ENCODE peak calls at places on chromosomes 3 and 15, in nine cellular contexts. C, G, D, H, X, P, U, S and T are unnamed samples.

GRCh38 chr3:52435246-52436101 is 9.4 kb downstream of the SEMA3G start:
- DNase-seq in C (no peak), P (no peak), X (no peak), D (no peak), S (no peak), H (no peak), U (no peak), G (peak), T (no peak)

GRCh38 chr3:36606871-36607765 is 157.2 kb downstream of the DCLK3 start:
- DNase-seq in G (no peak), C (no peak), S (no peak), D (no peak), X (no peak), U (no peak), P (no peak), H (no peak), T (no peak)

GRCh38 chr3:160720123-160720746 is 35.8 kb upstream of the PPM1L start:
- DNase-seq in P (peak), H (peak), X (no peak), C (no peak), D (no peak), U (no peak), S (no peak), G (no peak), T (no peak)

GRCh38 chr3:145094355-145094941 is 1066.5 kb downstream of the PLOD2 start:
- DNase-seq in G (no peak), H (peak), U (no peak), S (peak), X (peak), P (peak), C (no peak), D (no peak), T (no peak)

GRCh38 chr3:56831572-56831971 is 29.8 kb upstream of the ARHGEF3 start:
- DNase-seq in X (no peak), H (no peak), G (no peak), U (no peak), D (no peak), C (no peak), S (no peak), P (no peak), T (no peak)

GRCh38 chr3:88000853-88001252 is 58.0 kb downstream of the CGGBP1 start:
- DNase-seq in X (peak), D (peak), S (no peak), U (no peak), P (peak), H (no peak), G (no peak), C (no peak), T (no peak)

GRCh38 chr3:45890405-45890804 is 4.1 kb downstream of the CCR9 start:
- DNase-seq in U (no peak), C (no peak), G (no peak), D (no peak), H (no peak), S (no peak), X (no peak), P (peak), T (no peak)

GRCh38 chr15:39756806-39757522 is 25.7 kb downstream of the FSIP1 start:
- DNase-seq in H (no peak), C (peak), X (peak), S (peak), D (peak), G (no peak), U (no peak), P (peak), T (no peak)

GRCh38 chr3:184727357-184728060 is 15.6 kb upstream of the MAGEF1 start:
- DNase-seq in C (peak), P (peak), S (peak), X (peak), H (peak), U (no peak), G (peak), D (peak), T (peak)

GRCh38 chr3:76199382-76199781 is 414.0 kb upstream of the ZNF717 start:
- DNase-seq in D (no peak), C (no peak), U (no peak), H (no peak), X (no peak), P (no peak), S (no peak), G (no peak), T (no peak)

GRCh38 chr3:55718475-55718874 is 231.4 kb upstream of the WNT5A start:
- DNase-seq in G (no peak), X (peak), H (no peak), D (no peak), S (peak), C (no peak), U (no peak), P (no peak), T (no peak)

GRCh38 chr3:141498592-141499223 is 11.9 kb downstream of the RASA2 start:
- DNase-seq in H (peak), S (no peak), G (no peak), X (peak), P (no peak), C (no peak), D (no peak), U (peak), T (no peak)

GRCh38 chr3:119069725-119070124 is 35.1 kb upstream of the IGSF11 start:
- DNase-seq in D (no peak), P (no peak), H (no peak), G (no peak), X (no peak), C (no peak), S (no peak), U (no peak), T (no peak)

GRCh38 chr15:66075947-66076346 is 177.6 kb downstream of the MEGF11 start:
- DNase-seq in U (no peak), S (no peak), P (no peak), X (no peak), D (no peak), G (no peak), C (no peak), H (no peak), T (no peak)

GRCh38 chr15:47750030-47750739 is 32.9 kb downstream of the SEMA6D start:
- DNase-seq in P (no peak), U (no peak), D (no peak), H (no peak), S (peak), X (peak), G (no peak), C (no peak), T (no peak)

GRCh38 chr15:64892850-64893403 is 18.8 kb upstream of the ANKDD1A start:
- DNase-seq in H (no peak), X (no peak), G (no peak), P (no peak), U (peak), C (no peak), S (no peak), D (no peak), T (no peak)

GRCh38 chr3:19891740-19892139 is 42.3 kb downstream of the EFHB start:
- DNase-seq in C (no peak), D (no peak), G (no peak), P (no peak), H (no peak), S (peak), U (no peak), X (no peak), T (no peak)

GRCh38 chr15:65368300-65368617 is 9.5 kb downstream of the IGDCC3 start:
- DNase-seq in S (no peak), U (no peak), G (no peak), H (no peak), P (no peak), D (peak), X (peak), C (no peak), T (no peak)

GRCh38 chr15:96170616-96171270 is 159.8 kb upstream of the NR2F2 start:
- DNase-seq in G (no peak), U (no peak), S (no peak), X (no peak), D (no peak), P (peak), C (no peak), H (no peak), T (no peak)

GRCh38 chr3:120264963-120265362 is 20.1 kb downstream of the GPR156 start:
- DNase-seq in G (no peak), X (no peak), C (no peak), P (no peak), U (no peak), S (no peak), D (no peak), H (no peak), T (no peak)

GRCh38 chr3:170179444-170179843 is 2.1 kb downstream of the PHC3 start:
- DNase-seq in G (no peak), P (no peak), U (no peak), X (no peak), S (no peak), D (no peak), C (no peak), H (no peak), T (no peak)

GRCh38 chr15:57440799-57441198 is 64.5 kb downstream of the CGNL1 start:
- DNase-seq in D (no peak), X (peak), C (no peak), U (no peak), G (no peak), S (peak), H (no peak), P (no peak), T (no peak)

GRCh38 chr3:15081960-15082664 is 16.8 kb downstream of the RBSN start:
- DNase-seq in P (no peak), S (peak), H (no peak), X (peak), C (no peak), U (no peak), G (no peak), D (no peak), T (no peak)

GRCh38 chr3:15079083-15079482 is 14.0 kb upstream of the MRPS25 start:
- DNase-seq in X (no peak), U (no peak), S (no peak), G (no peak), C (no peak), D (no peak), P (no peak), H (no peak), T (no peak)

GRCh38 chr3:15086263-15086662 is 12.7 kb downstream of the RBSN start:
- DNase-seq in C (no peak), H (no peak), S (no peak), D (no peak), X (no peak), G (no peak), P (no peak), U (no peak), T (no peak)

GRCh38 chr3:15086699-15087098 is 12.2 kb downstream of the RBSN start:
- DNase-seq in C (no peak), G (no peak), H (no peak), P (no peak), S (no peak), D (no peak), U (no peak), X (no peak), T (no peak)

DNA sequence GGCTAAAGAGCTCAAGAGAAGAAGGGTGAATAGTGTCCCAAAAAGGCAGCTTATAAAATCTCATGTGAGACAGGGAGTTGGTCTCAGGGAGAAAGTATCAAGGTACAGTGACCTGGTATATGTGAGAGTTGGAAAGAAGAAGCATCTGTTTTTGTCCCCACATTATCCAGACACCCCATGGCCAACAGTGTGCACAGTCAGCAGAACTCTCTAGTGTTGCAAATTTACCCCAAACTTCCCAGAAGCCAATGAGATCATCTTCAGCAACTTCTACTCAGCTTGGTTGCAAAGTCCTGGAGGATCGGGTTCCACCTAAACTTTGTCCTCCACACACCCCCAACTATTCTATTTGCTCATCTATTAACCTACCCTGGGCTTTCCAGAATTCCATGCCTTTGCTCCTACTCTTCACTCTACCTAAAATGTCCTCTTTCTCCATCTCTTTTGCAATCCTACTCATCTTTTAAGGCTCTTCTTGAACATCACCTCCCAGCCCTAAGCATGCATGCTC is 15.7 kb downstream of the RBSN start:
- DNase-seq in X (no peak), U (no peak), G (no peak), S (no peak), H (no peak), D (no peak), C (no peak), P (no peak), T (no peak)
- TF ChIP-seq CTCF in X (no peak), U (no peak), G (no peak), S (no peak), H (no peak), D (no peak), C (no peak), P (no peak), T (no peak)

GRCh38 chr3:71752911-71753715 is 542 bp upstream of the GPR27 start:
- DNase-seq in C (no peak), X (no peak), D (peak), H (no peak), U (no peak), G (no peak), P (no peak), S (no peak), T (no peak)
- TF ChIP-seq CTCF in C (no peak), X (no peak), D (no peak), H (no peak), U (no peak), G (no peak), P (no peak), S (no peak), T (no peak)

GRCh38 chr15:50138391-50138790 is 19.4 kb upstream of the ATP8B4 start:
- DNase-seq in S (peak), C (no peak), X (peak), D (no peak), P (no peak), U (no peak), H (no peak), G (no peak), T (no peak)
- TF ChIP-seq CTCF in S (peak), C (peak), X (no peak), D (no peak), P (no peak), U (peak), H (no peak), G (no peak), T (no peak)

GRCh38 chr3:44764248-44764647 is 2.7 kb downstream of the KIF15 start:
- DNase-seq in P (no peak), C (no peak), G (no peak), U (no peak), S (no peak), X (no peak), D (no peak), H (no peak), T (no peak)

GRCh38 chr3:44762690-44763089 is 1.1 kb downstream of the KIF15 start:
- DNase-seq in P (no peak), D (no peak), C (no peak), X (no peak), H (no peak), S (no peak), G (no peak), U (no peak), T (no peak)

GRCh38 chr3:44762170-44762677 is 630 bp downstream of the KIF15 start:
- DNase-seq in C (peak), P (no peak), H (no peak), D (no peak), G (no peak), X (peak), U (no peak), S (peak), T (no peak)

GRCh38 chr3:44761347-44762169 is at the start of the genes KIAA1143 and KIF15:
- DNase-seq in X (peak), H (peak), S (peak), D (peak), G (peak), P (peak), C (peak), U (peak), T (peak)
- TF ChIP-seq CTCF in X (no peak), H (peak), S (no peak), D (no peak), G (no peak), P (no peak), C (peak), U (peak), T (no peak)

DNA sequence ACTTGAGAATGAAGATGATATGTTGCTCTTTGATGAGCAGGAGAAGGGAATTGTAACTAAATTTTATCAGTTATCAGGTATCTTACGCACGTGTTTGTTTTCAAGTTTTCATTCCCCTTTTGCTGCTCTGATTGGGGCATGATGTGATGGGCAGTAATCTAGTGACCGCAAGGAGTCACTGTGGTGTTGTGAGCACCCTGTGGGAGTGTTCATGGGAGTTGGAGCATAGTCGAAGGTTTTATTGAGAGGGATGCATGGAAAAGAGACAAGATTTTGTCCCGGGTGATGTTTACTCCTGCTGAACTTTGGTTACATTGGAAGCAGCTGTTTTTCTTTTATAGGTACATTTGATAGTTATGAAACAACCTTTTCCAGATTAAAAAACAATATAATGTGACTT is 2.1 kb downstream of the FAN1 start:
- DNase-seq in H (no peak), U (no peak), S (no peak), P (no peak), X (peak), D (no peak), G (peak), C (no peak), T (no peak)
- TF ChIP-seq CTCF in H (no peak), U (no peak), S (no peak), P (no peak), X (peak), D (no peak), G (peak), C (peak), T (no peak)

GRCh38 chr15:24971052-24971451 is 16.3 kb downstream of the SNRPN start:
- DNase-seq in D (no peak), S (no peak), H (no peak), X (no peak), P (no peak), U (no peak), G (no peak), C (no peak), T (no peak)

GRCh38 chr15:24977686-24978085 is 22.9 kb downstream of the SNRPN start:
- DNase-seq in X (no peak), U (no peak), S (no peak), D (no peak), P (no peak), G (no peak), H (no peak), C (no peak), T (no peak)

GRCh38 chr15:24971772-24972171 is 17.0 kb downstream of the SNRPN start:
- DNase-seq in P (no peak), G (no peak), D (no peak), U (no peak), H (no peak), X (no peak), C (no peak), S (no peak), T (no peak)

DNA sequence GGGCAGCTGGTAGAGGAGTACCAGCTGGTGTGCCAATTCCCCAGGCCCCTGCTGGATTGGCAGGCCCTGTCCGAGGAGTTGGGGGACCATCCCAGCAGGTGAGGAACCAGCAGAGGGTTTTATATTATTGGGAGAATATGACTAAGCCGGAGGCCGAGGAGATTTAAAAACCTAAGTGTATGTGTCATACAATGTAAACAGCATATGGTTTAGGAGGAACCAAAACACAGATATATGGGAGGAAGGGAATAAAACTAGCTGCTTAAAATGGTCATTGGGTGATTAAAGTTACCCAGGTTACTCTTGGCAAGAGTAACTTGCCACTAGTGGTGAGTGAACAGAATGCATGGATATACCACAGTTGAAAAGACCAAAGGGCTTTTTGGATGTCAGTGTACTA is 22.1 kb downstream of the SNRPN start:
- DNase-seq in G (no peak), C (no peak), S (no peak), X (no peak), D (no peak), H (no peak), U (no peak), P (no peak), T (no peak)
- TF ChIP-seq CTCF in G (no peak), C (no peak), S (no peak), X (no peak), D (no peak), H (no peak), U (no peak), P (no peak), T (no peak)

DNA sequence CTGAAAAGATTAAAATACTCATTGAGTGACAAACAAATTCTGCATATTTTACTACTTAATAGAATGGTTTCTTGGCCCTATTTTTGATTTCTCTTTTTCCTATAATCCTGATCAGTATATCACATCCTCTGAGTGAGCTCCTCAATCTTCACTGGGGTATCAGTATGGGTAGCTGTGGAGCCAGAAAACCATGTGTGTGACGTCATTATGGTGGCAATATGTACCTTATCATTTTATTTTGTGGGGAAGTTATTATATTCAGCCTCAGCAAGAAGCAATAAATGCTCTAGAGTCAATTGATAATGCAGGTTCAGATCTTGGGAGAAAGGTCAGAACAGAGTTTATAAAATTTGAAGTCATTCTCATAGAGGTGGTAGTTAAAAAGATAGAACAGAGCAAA is 1135.7 kb upstream of the CADM2 start:
- DNase-seq in D (no peak), G (no peak), C (no peak), P (no peak), U (no peak), S (no peak), X (no peak), H (no peak), T (no peak)
- TF ChIP-seq CTCF in D (no peak), G (no peak), C (no peak), P (no peak), U (no peak), S (no peak), X (no peak), H (no peak), T (no peak)

GRCh38 chr3:23884481-23884880 is 32.3 kb downstream of the NKIRAS1 start:
- DNase-seq in H (no peak), U (no peak), S (peak), G (no peak), D (no peak), X (no peak), P (no peak), C (no peak), T (no peak)
- TF ChIP-seq CTCF in H (no peak), U (no peak), S (peak), G (no peak), D (no peak), X (peak), P (no peak), C (peak), T (no peak)

DNA sequence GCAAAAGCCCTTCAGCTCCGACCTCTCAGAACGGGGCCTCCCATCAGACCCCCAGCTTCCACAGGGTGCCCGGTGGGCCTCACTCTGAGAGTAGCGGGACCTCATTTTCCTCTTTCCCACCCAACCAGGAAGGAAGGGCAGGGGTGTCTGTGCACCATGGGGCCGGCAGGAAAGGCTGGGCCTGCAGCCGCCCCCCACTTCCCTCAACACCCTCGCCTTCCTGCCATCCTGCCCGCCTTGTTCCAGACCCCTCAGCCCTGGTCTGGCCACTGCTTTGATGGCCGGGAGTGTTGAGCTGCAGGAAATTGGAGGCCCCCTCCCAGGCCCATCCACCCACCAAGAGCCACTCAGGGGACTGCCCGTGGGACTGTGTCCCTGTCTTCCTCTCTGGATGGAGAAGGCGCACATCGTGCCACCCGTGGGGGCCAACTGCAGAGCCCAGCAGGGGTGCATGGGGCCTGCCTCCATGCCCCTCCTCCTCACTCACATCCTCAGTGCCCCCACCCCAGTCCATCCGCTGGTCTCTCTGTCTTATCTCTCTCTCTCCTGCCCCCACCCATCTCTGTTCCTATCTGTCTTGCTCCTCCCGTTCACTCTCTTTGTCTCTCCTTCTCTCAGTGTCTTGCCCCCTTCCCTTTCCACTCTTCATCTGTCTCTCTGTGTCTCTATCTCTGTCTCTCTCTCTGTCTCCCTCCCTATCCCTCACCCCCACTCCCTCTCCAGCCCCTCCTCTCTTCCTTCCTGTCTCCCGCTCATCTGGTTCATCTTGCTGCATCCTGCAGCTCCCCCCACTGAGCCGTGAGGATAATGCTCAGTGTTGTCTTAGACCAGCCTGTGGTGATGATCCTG is 1.8 kb upstream of the PLXND1 start:
- DNase-seq in D (no peak), X (peak), P (no peak), C (peak), G (no peak), U (no peak), S (peak), H (no peak), T (no peak)
- TF ChIP-seq CTCF in D (no peak), X (peak), P (no peak), C (peak), G (peak), U (peak), S (peak), H (peak), T (peak)